ENCODE peak calls at places on chromosomes 12 and 14, in seven cellular contexts. T, G, X, Q, Z, B and O are unnamed samples.

GRCh38 chr12:121810234-121810817 is 6.5 kb downstream of the SETD1B start:
- DNase-seq in T (no peak), G (no peak), X (no peak), Q (no peak), Z (no peak), B (no peak), O (no peak)

GRCh38 chr14:89750206-89750867 is 204.2 kb downstream of the EFCAB11 start:
- DNase-seq in T (no peak), G (no peak), X (no peak), Q (peak), Z (peak), B (no peak), O (no peak)

GRCh38 chr14:22691171-22691570 is 47.0 kb upstream of the OR6J1 start:
- DNase-seq in T (no peak), G (no peak), X (no peak), Q (no peak), Z (peak), B (no peak), O (no peak)

GRCh38 chr14:105244334-105244733 is 4.0 kb upstream of the BTBD6 start:
- DNase-seq in T (no peak), G (no peak), X (no peak), Q (no peak), Z (no peak), B (no peak), O (no peak)

GRCh38 chr12:54175130-54175963 is 13.4 kb downstream of the SMUG1 start:
- DNase-seq in T (no peak), G (no peak), X (no peak), Q (peak), Z (no peak), B (no peak), O (no peak)

GRCh38 chr14:105968291-105968690 is 441.9 kb downstream of the TMEM121 start:
- DNase-seq in T (no peak), G (no peak), X (no peak), Q (no peak), Z (no peak), B (no peak), O (no peak)

GRCh38 chr12:123896786-123897185 is 75.8 kb downstream of the CCDC92 start:
- DNase-seq in T (no peak), G (no peak), X (no peak), Q (no peak), Z (peak), B (no peak), O (no peak)

GRCh38 chr12:99746538-99746937 is 99.0 kb downstream of the GARIN6 start:
- DNase-seq in T (no peak), G (no peak), X (no peak), Q (no peak), Z (no peak), B (no peak), O (no peak)

GRCh38 chr14:99562848-99563748 is 40.9 kb downstream of the CCDC85C start:
- DNase-seq in T (no peak), G (no peak), X (no peak), Q (no peak), Z (peak), B (no peak), O (no peak)

GRCh38 chr12:124767075-124767821 is 96.4 kb downstream of the SCARB1 start:
- DNase-seq in T (peak), G (peak), X (no peak), Q (peak), Z (peak), B (peak), O (no peak)

GRCh38 chr12:1332327-1332726 is 262.1 kb downstream of the FBXL14 start:
- DNase-seq in T (no peak), G (no peak), X (peak), Q (no peak), Z (no peak), B (no peak), O (peak)

GRCh38 chr12:3328571-3328970 is 162.4 kb upstream of the PRMT8 start:
- DNase-seq in T (no peak), G (no peak), X (no peak), Q (no peak), Z (no peak), B (no peak), O (no peak)

GRCh38 chr14:24958271-24958670 is 91.7 kb downstream of the STXBP6 start:
- DNase-seq in T (no peak), G (no peak), X (no peak), Q (no peak), Z (no peak), B (no peak), O (no peak)

GRCh38 chr14:74921053-74921620 is 1.9 kb downstream of the RPS6KL1 start:
- DNase-seq in T (no peak), G (no peak), X (no peak), Q (no peak), Z (no peak), B (no peak), O (no peak)

GRCh38 chr14:73786632-73786941 is 65.0 kb upstream of the PTGR2 start:
- DNase-seq in T (no peak), G (no peak), X (no peak), Q (no peak), Z (no peak), B (peak), O (no peak)

GRCh38 chr14:36477266-36477665 is 42.8 kb downstream of the NKX2-1 start:
- DNase-seq in T (no peak), G (no peak), X (no peak), Q (no peak), Z (no peak), B (no peak), O (peak)

GRCh38 chr14:32564591-32564990 is 235.5 kb downstream of the AKAP6 start:
- DNase-seq in T (no peak), G (no peak), X (no peak), Q (peak), Z (no peak), B (peak), O (no peak)

GRCh38 chr14:25041484-25041883 is 8.5 kb downstream of the STXBP6 start:
- DNase-seq in T (no peak), G (no peak), X (no peak), Q (no peak), Z (no peak), B (no peak), O (no peak)

GRCh38 chr12:29346764-29347421 is 34.1 kb downstream of the ERGIC2 start:
- DNase-seq in T (no peak), G (no peak), X (no peak), Q (no peak), Z (no peak), B (no peak), O (no peak)

GRCh38 chr12:18895946-18896345 is 158.0 kb downstream of the CAPZA3 start:
- DNase-seq in T (no peak), G (no peak), X (no peak), Q (no peak), Z (no peak), B (no peak), O (no peak)

GRCh38 chr14:94401083-94401482 is 12.7 kb upstream of the SERPINA1 start:
- DNase-seq in T (no peak), G (no peak), X (no peak), Q (no peak), Z (no peak), B (no peak), O (no peak)

GRCh38 chr12:110532644-110533043 is 30.5 kb downstream of the RAD9B start:
- DNase-seq in T (no peak), G (no peak), X (no peak), Q (no peak), Z (no peak), B (no peak), O (no peak)

GRCh38 chr14:51846631-51847488 is 13.6 kb upstream of the GNG2 start:
- DNase-seq in T (peak), G (peak), X (no peak), Q (peak), Z (no peak), B (peak), O (no peak)